ENCODE peak calls at places on chromosomes 6 and 20, in nine cellular contexts. E is HCT116, P is heart left ventricle, O is body of pancreas, I is gastrocnemius medialis, Z is A549, W is HepG2, L is K562, A is upper lobe of left lung. G is an unnamed sample.

GRCh38 chr20:45445805-45446562 is 23.6 kb upstream of the WFDC2 start:
- ATAC-seq in E (peak), P (peak), O (no peak), I (no peak), Z (peak), W (peak), L (peak), A (no peak), G (no peak)

GRCh38 chr6:7979831-7980230 is 69.2 kb upstream of the TXNDC5 start:
- ATAC-seq in E (no peak), P (no peak), O (no peak), I (no peak), Z (no peak), W (no peak), L (no peak), A (no peak), G (no peak)

GRCh38 chr6:109348246-109348645 is 34.0 kb downstream of the CD164 start:
- ATAC-seq in E (no peak), P (peak), O (no peak), I (no peak), Z (no peak), W (no peak), L (no peak), A (no peak), G (peak)

GRCh38 chr6:165662671-165663282 is at the start of gene PDE10A:
- ATAC-seq in E (no peak), P (peak), O (peak), I (peak), Z (peak), W (peak), L (no peak), A (no peak), G (peak)

GRCh38 chr6:17120019-17120418 is 18.2 kb downstream of the STMND1 start:
- ATAC-seq in E (no peak), P (no peak), O (no peak), I (no peak), Z (no peak), W (no peak), L (no peak), A (no peak), G (no peak)

GRCh38 chr6:46888031-46888430 is 33.7 kb downstream of the ADGRF5 start:
- ATAC-seq in E (no peak), P (no peak), O (no peak), I (no peak), Z (no peak), W (no peak), L (no peak), A (no peak), G (no peak)

GRCh38 chr6:87102296-87102695 is 7.4 kb upstream of the CGA start:
- ATAC-seq in E (no peak), P (peak), O (no peak), I (no peak), Z (no peak), W (no peak), L (no peak), A (no peak), G (no peak)

GRCh38 chr6:26556263-26557070 is 18.3 kb downstream of the HMGN4 start:
- ATAC-seq in E (peak), P (peak), O (no peak), I (no peak), Z (peak), W (peak), L (peak), A (no peak), G (no peak)

GRCh38 chr20:53933232-53933846 is 137.1 kb downstream of the BCAS1 start:
- ATAC-seq in E (no peak), P (no peak), O (no peak), I (no peak), Z (no peak), W (no peak), L (no peak), A (no peak), G (no peak)

GRCh38 chr20:7879883-7880282 is 60.4 kb downstream of the HAO1 start:
- ATAC-seq in E (no peak), P (no peak), O (no peak), I (no peak), Z (no peak), W (peak), L (no peak), A (no peak), G (no peak)

GRCh38 chr20:2655331-2656116 is 3.1 kb downstream of the NOP56 start:
- ATAC-seq in E (no peak), P (no peak), O (no peak), I (no peak), Z (no peak), W (no peak), L (no peak), A (no peak), G (no peak)
- TF ChIP-seq POLR2A in E (no peak), P (no peak), O (no peak), I (no peak), Z (no peak), W (peak), L (no peak), A (no peak), G (no peak)

DNA sequence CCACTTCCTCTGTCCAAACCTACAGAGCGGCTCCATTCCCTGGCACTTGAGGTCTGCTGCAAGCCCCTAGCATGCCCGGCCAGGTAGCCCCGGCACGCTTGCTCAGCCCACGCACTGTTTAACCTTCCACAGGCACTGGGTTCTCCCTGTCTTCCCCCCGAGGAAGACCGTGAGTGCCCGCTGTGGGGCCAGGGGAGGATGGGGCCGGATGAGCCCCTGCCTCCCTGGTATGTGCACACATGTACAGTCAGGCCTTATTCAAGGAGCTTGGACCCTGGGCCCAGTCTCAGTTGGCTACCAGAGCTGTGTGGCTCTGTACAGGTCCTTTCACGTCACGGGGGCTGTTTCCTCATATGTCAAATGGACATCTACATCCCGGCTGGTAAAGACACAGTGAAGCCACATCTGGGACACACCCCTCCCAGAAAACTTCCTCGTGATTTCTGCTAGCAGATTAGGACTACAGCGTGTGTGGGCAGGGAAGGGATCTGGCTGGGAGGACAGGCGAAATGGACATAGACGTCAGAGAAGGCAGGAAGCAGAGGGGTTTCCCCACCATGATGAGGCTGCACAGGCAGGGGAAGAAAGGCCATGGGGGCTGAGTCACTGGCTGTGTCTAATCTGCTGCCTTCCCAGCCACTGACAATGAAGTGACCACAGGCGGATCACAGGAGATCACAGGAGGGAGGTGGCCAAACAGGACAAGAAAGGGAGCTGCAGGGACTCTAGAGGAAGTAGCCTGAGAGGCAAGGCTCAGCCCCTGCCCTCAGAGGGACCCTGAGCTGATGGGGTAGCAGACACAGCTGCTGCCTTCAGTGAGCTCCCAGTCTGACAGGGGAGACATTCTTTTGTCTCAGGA is 62.9 kb downstream of the MRPL14 start:
- ATAC-seq in E (peak), P (peak), O (peak), I (no peak), Z (peak), W (peak), L (peak), A (peak), G (peak)
- TF ChIP-seq POLR2A in E (no peak), P (no peak), O (no peak), I (peak), Z (no peak), W (no peak), L (peak), A (no peak), G (no peak)

DNA sequence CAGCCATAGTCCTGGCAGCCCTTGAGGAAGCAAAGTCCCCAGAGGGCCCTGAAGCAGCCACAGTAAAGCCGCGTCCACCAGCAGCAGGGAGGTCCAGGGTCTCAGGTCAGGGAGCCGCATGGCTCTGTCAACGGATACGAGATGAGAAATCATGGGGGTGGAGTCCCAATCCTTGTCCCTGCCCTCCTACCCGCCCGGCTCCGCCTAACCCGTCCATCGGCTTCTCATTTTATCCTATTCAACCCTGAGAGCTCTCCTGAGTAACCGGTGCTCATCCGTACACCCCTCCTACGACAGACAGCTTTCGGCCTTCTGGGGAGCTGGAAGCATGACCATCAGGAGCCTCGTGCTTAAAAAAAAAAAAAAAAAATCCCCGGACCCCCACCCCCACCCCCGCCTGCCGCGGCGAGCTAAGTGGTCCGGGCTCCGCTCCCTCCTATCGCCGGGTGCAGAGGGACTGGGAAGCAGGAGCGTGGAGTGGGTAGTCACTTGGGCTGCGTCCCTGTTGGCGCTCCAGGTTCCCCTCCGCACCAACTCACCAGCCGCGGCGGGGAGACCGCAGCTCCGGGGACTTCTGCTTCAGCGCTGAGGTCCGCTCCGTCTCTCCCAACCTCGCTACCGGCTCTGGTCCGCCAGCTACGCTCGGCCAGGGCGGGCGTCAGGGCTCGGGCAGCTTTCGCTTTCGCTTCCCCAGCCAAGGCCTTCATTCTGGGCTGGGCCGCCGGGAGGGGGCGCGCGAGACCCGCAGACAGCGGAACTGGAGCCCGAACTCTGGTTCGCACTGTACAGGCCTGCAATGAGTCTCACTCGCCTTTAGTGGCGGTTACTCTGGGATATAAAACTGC is at the start of gene TAP2:
- ATAC-seq in E (peak), P (peak), O (peak), I (peak), Z (peak), W (peak), L (peak), A (peak), G (peak)
- TF ChIP-seq POLR2A in E (peak), P (no peak), O (no peak), I (peak), Z (peak), W (peak), L (peak), A (peak), G (peak)

GRCh38 chr6:11425876-11426275 is 111.7 kb upstream of the TMEM170B start:
- ATAC-seq in E (no peak), P (no peak), O (no peak), I (no peak), Z (peak), W (peak), L (no peak), A (no peak), G (no peak)
- TF ChIP-seq POLR2A in E (no peak), P (no peak), O (no peak), I (no peak), Z (no peak), W (no peak), L (no peak), A (no peak), G (no peak)

GRCh38 chr20:33674294-33675126 is at the start of gene NECAB3:
- ATAC-seq in E (peak), P (peak), O (peak), I (peak), Z (peak), W (peak), L (peak), A (peak), G (peak)
- TF ChIP-seq POLR2A in E (peak), P (no peak), O (peak), I (peak), Z (peak), W (peak), L (no peak), A (peak), G (peak)

DNA sequence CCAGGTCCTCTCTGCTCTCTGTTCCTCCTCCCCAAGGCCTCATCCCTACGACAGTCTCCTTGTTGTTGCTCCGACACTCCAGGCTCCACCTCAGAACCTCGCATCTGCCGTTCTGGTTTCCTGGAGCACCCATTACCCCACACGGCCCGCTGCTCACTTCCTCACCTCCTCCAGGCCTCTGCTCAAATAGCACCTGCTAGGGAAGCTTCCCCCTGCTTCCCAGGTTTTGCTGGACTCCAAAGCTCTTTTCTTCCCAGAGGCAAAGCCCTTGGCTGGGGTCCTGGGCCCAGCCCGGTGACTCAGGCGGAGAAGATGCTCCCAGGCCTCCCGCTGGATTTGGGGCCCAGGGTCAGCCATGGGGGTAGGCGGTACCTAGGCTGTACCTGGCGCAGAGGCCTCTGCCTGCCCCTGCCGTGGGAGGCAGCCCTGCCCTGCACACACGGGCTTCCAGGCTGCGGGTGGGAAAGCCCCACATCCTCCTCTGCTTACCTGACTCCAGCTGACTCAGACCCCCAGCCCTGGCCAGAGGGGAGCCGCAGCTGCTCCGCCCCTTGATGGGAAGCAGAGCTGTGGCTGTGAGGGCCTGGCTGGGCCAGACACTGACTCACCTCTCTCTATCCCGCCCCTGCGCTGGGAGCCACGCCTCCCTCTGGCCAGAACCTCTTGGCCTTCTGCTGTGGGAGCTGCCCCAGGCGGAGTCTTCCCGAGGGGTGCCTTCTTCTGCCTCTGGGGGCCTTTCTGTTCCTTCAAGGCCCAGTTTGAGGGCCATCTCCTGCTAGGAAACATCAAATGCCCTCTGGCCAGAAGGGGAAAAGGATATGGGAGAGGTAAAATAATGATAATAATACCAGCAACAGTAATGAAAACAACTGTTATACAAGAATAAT is 130.5 kb downstream of the CEBPB start:
- ATAC-seq in E (peak), P (peak), O (peak), I (peak), Z (peak), W (peak), L (peak), A (peak), G (peak)
- TF ChIP-seq POLR2A in E (no peak), P (no peak), O (peak), I (peak), Z (peak), W (peak), L (peak), A (peak), G (peak)

GRCh38 chr6:88698661-88699060 is 264.8 kb downstream of the RNGTT start:
- ATAC-seq in E (no peak), P (no peak), O (no peak), I (no peak), Z (no peak), W (no peak), L (peak), A (no peak), G (no peak)

GRCh38 chr6:88695936-88696335 is 267.5 kb downstream of the RNGTT start:
- ATAC-seq in E (no peak), P (no peak), O (no peak), I (no peak), Z (no peak), W (no peak), L (no peak), A (no peak), G (no peak)
- TF ChIP-seq POLR2A in E (no peak), P (no peak), O (no peak), I (no peak), Z (no peak), W (no peak), L (no peak), A (no peak), G (no peak)

GRCh38 chr6:157954150-157955117 is 27.2 kb upstream of the SYNJ2 start:
- ATAC-seq in E (peak), P (peak), O (peak), I (peak), Z (no peak), W (peak), L (peak), A (peak), G (peak)
- TF ChIP-seq POLR2A in E (no peak), P (no peak), O (no peak), I (no peak), Z (no peak), W (peak), L (no peak), A (no peak), G (no peak)